ENCODE peak calls at places on chromosomes 3 and 15, in five cellular contexts. Y is heart left ventricle, H is stomach, M is cardiac muscle cell, O is fibroblast of lung. C is an unnamed sample. For H3K4me1, the result is how much of the 10 kb centered on the place peaks cover.

GRCh38 chr15:79828447-79828846 is 68.4 kb downstream of the MTHFS start:
- DNase-seq in O (no peak), Y (no peak), H (no peak), M (no peak), C (no peak)

GRCh38 chr15:89067751-89068150 is 20.5 kb upstream of the ABHD2 start:
- DNase-seq in Y (no peak), M (no peak), H (no peak), O (no peak), C (no peak)

GRCh38 chr3:126911162-126912026 is 71.5 kb upstream of the PLXNA1 start:
- DNase-seq in Y (peak), H (peak), M (peak), O (peak), C (peak)

GRCh38 chr3:195150194-195151118 is 120.5 kb downstream of the XXYLT1 start:
- DNase-seq in M (peak), O (peak), Y (peak), H (peak), C (peak)

GRCh38 chr3:130425484-130425883 is 80.0 kb downstream of the COL6A5 start:
- DNase-seq in H (no peak), M (no peak), Y (no peak), O (no peak), C (no peak)

GRCh38 chr15:90629217-90629616 is 87.9 kb upstream of the BLM start:
- DNase-seq in H (no peak), M (no peak), Y (no peak), O (no peak), C (no peak)

GRCh38 chr3:94619643-94620042 is 556.8 kb downstream of the NSUN3 start:
- DNase-seq in Y (no peak), H (no peak), O (no peak), M (no peak), C (no peak)

GRCh38 chr3:124256599-124256998 is 264.7 kb upstream of the ROPN1 start:
- DNase-seq in O (no peak), H (no peak), M (no peak), Y (no peak), C (no peak)

GRCh38 chr15:36265422-36265821 is 314.0 kb upstream of the CDIN1 start:
- DNase-seq in Y (no peak), H (no peak), O (no peak), M (no peak), C (no peak)

GRCh38 chr3:12115846-12116245 is 42.9 kb downstream of the TIMP4 start:
- DNase-seq in M (no peak), Y (no peak), O (no peak), H (no peak), C (no peak)

GRCh38 chr3:52119056-52119455 is 35.2 kb downstream of the POC1A start:
- DNase-seq in O (peak), H (no peak), M (no peak), Y (peak), C (no peak)

GRCh38 chr3:39990532-39990931 is 181.1 kb downstream of the MYRIP start:
- DNase-seq in Y (no peak), O (peak), H (peak), M (peak), C (peak)

GRCh38 chr3:65245133-65246076 is 557.6 kb upstream of the ADAMTS9 start:
- DNase-seq in O (peak), M (peak), Y (no peak), H (no peak), C (peak)

GRCh38 chr3:151552589-151552988 is 91.7 kb upstream of the IGSF10 start:
- DNase-seq in O (no peak), Y (no peak), M (peak), H (no peak), C (no peak)

GRCh38 chr3:113695426-113695817 is 1.0 kb downstream of the USF3 start:
- DNase-seq in O (peak), Y (no peak), H (no peak), M (peak), C (no peak)

GRCh38 chr15:77836116-77836798 is 203.5 kb upstream of the LINGO1 start:
- DNase-seq in H (no peak), Y (no peak), M (peak), O (peak), C (no peak)

GRCh38 chr3:168977696-168978374 is 685.7 kb downstream of the MECOM start:
- DNase-seq in M (peak), H (no peak), Y (no peak), O (peak), C (no peak)

GRCh38 chr3:29585368-29585767 is 304.5 kb downstream of the RBMS3 start:
- DNase-seq in M (no peak), Y (no peak), H (no peak), O (no peak), C (no peak)

GRCh38 chr3:124760601-124761000 is 30.3 kb downstream of the UMPS start:
- DNase-seq in H (no peak), Y (no peak), M (peak), O (peak), C (no peak)

GRCh38 chr3:61927332-61927731 is 366.0 kb downstream of the PTPRG start:
- DNase-seq in O (peak), M (peak), H (no peak), Y (peak), C (peak)

GRCh38 chr3:45026957-45027356 is 854 bp downstream of the CLEC3B start:
- DNase-seq in Y (peak), M (peak), H (no peak), O (peak), C (no peak)

GRCh38 chr3:58471025-58471887 is 20.6 kb upstream of the KCTD6 start:
- DNase-seq in O (peak), Y (no peak), M (peak), H (no peak), C (no peak)

GRCh38 chr15:39629906-39630305 is 49.0 kb downstream of the THBS1 start:
- DNase-seq in H (no peak), Y (no peak), M (no peak), O (no peak), C (no peak)

GRCh38 chr3:18237251-18238005 is 187.7 kb downstream of the SATB1 start:
- DNase-seq in O (peak), Y (no peak), H (no peak), M (peak), C (no peak)

GRCh38 chr3:177026505-177027277 is 170.6 kb downstream of the TBL1XR1 start:
- DNase-seq in H (no peak), Y (no peak), M (peak), O (peak), C (no peak)

GRCh38 chr15:82845686-82846085 is 36.3 kb downstream of the WHAMM start:
- DNase-seq in O (no peak), H (no peak), Y (no peak), M (no peak), C (no peak)

GRCh38 chr15:90071220-90071807 is 31.0 kb downstream of the IDH2 start:
- DNase-seq in Y (peak), O (peak), M (peak), H (peak), C (peak)

GRCh38 chr3:182308328-182308727 is 485.0 kb upstream of the ATP11B start:
- DNase-seq in M (no peak), H (no peak), O (no peak), Y (no peak), C (no peak)

GRCh38 chr15:43517354-43518072 is at the start of gene MAP1A:
- DNase-seq in M (peak), H (no peak), O (peak), Y (peak), C (peak)

GRCh38 chr15:85618956-85619491 is 175.7 kb downstream of the KLHL25 start:
- DNase-seq in Y (peak), O (peak), M (peak), H (peak), C (peak)

GRCh38 chr15:78035861-78036476 is 41.5 kb downstream of the TBC1D2B start:
- DNase-seq in Y (no peak), H (no peak), M (no peak), O (no peak), C (no peak)

GRCh38 chr15:66399276-66399675 is 12.6 kb downstream of the MAP2K1 start:
- DNase-seq in M (no peak), O (no peak), H (no peak), Y (no peak), C (no peak)

GRCh38 chr15:66163553-66163952 is 90.0 kb downstream of the MEGF11 start:
- DNase-seq in Y (no peak), M (no peak), O (no peak), H (no peak), C (no peak)

GRCh38 chr3:110743202-110743601 is 328.4 kb upstream of the NECTIN3 start:
- DNase-seq in M (no peak), O (no peak), H (no peak), Y (no peak), C (no peak)

GRCh38 chr15:57694264-57694663 is 12.2 kb upstream of the POLR2M start:
- DNase-seq in Y (no peak), O (no peak), H (no peak), M (peak), C (no peak)

GRCh38 chr3:72401005-72401404 is 447.2 kb downstream of the SHQ1 start:
- DNase-seq in Y (no peak), H (no peak), O (no peak), M (no peak), C (no peak)

GRCh38 chr3:150146891-150147761 is 176.4 kb upstream of the PFN2 start:
- DNase-seq in Y (no peak), H (no peak), O (peak), M (peak), C (no peak)
- H3K4me3 ChIP-seq in Y (no peak), H (no peak), O (peak), M (no peak), C (no peak)

DNA sequence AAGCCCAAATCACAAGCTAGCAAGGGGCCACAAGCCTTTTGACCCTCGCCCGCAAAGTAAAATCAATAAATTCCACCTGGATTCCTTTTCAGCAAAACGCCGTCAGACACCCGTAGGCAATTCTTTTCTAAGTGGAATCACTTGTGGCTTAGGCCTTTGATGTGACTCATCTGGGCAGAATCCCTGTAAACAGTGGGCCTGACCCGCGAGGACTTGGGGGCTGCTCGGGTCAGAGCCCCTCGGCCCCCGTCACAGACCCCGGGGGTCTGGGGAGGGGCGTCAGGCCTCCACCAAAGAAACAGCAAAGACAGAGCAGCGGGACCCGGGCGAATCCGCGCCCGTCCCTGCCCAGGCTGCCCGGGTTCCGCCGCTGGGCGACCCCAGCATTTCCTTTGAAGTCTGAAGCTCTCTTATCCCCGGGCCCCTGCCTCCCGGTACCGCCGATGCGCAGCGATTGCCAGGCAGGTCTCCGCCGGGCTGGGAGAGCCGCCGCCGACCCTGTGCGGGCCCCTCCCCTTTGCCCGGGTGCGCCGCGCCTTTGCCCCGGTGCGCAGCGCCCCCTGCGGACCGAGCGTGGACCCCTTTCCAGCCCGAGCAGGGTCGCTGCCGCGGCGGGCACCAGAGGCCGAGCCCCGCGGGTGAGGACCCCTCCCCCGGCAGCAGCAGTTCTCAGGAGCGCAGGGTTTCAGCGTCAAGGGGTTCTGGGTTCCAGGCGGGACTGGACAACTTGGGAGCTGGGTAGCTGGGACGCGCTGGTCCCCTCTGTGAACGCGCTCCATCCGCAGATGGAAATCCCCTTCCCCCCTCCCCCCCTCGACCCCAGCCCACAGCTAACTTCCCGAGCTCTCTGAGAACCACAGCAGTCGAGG is 178.3 kb downstream of the UACA start:
- DNase-seq in O (peak), Y (no peak), M (no peak), H (peak), C (no peak)
- TF ChIP-seq CTCF in O (peak), Y (peak), M (peak), H (peak), C (no peak)

GRCh38 chr15:73601449-73602425 is 31.5 kb downstream of the NPTN start:
- DNase-seq in O (peak), M (peak), H (no peak), Y (peak), C (peak)

GRCh38 chr15:73600413-73601050 is 32.7 kb downstream of the NPTN start:
- DNase-seq in O (no peak), H (no peak), Y (no peak), M (peak), C (no peak)

GRCh38 chr15:73602992-73603391 is 30.2 kb downstream of the NPTN start:
- DNase-seq in Y (no peak), O (no peak), H (no peak), M (no peak), C (no peak)

GRCh38 chr15:73604477-73604876 is 28.7 kb downstream of the NPTN start:
- DNase-seq in H (no peak), O (no peak), M (no peak), Y (no peak), C (no peak)

GRCh38 chr15:73602444-73602843 is 30.7 kb downstream of the NPTN start:
- DNase-seq in M (no peak), O (no peak), Y (no peak), H (no peak), C (no peak)
- H3K4me1 ChIP-seq in M (half or more), O (under half), Y (half or more), H (half or more), C (under half)

DNA sequence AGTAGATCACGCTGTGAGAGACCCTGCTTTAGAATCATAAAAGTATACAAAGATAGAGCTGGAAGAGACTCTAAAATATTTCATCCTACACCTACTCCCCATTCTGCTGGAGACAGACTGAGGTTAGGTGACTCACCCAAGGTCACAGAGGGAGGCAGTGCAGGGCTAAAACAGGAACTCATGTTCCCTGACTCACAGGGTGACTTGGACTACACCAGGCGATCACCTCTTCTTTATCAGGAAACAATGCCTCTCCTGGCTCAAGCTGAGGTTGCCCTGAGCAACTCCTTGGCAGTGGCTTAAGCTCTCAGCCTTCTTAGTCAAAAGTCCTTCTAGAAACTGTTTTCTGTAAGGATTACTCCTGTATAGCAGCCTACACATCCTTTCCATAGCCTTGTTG is 26.4 kb upstream of the TNFAIP8L3 start:
- DNase-seq in O (peak), H (no peak), M (peak), Y (peak), C (peak)
- H3K4me3 ChIP-seq in O (no peak), H (no peak), M (no peak), Y (no peak), C (no peak)

GRCh38 chr3:167835953-167836352 is 100.4 kb downstream of the SERPINI1 start:
- DNase-seq in H (no peak), O (no peak), Y (no peak), M (no peak), C (no peak)

GRCh38 chr3:167835359-167835758 is 99.8 kb downstream of the SERPINI1 start:
- DNase-seq in O (no peak), Y (no peak), H (no peak), M (no peak), C (no peak)

GRCh38 chr3:167840247-167840646 is 104.7 kb downstream of the SERPINI1 start:
- DNase-seq in O (no peak), Y (no peak), H (no peak), M (no peak), C (no peak)

GRCh38 chr3:167839460-167839859 is 103.9 kb downstream of the SERPINI1 start:
- DNase-seq in Y (no peak), O (no peak), M (no peak), H (no peak), C (no peak)

GRCh38 chr3:167837430-167837829 is 101.9 kb downstream of the SERPINI1 start:
- DNase-seq in M (no peak), H (no peak), O (peak), Y (no peak), C (no peak)
- TF ChIP-seq CTCF in M (no peak), H (no peak), O (no peak), Y (peak), C (peak)

GRCh38 chr15:68643216-68643830 is 64.5 kb downstream of the CORO2B start:
- DNase-seq in M (no peak), O (no peak), Y (no peak), H (no peak), C (no peak)

GRCh38 chr15:68642491-68642845 is 63.7 kb downstream of the CORO2B start:
- DNase-seq in Y (no peak), O (peak), M (no peak), H (no peak), C (no peak)

GRCh38 chr15:68639926-68640600 is 61.3 kb downstream of the CORO2B start:
- DNase-seq in H (no peak), Y (no peak), O (peak), M (peak), C (no peak)

GRCh38 chr15:68640791-68641331 is 62.1 kb downstream of the CORO2B start:
- DNase-seq in M (no peak), O (peak), Y (peak), H (no peak), C (peak)

GRCh38 chr15:68641376-68641775 is 62.6 kb downstream of the CORO2B start:
- DNase-seq in H (no peak), M (no peak), O (no peak), Y (no peak), C (no peak)
- H3K4me1 ChIP-seq in H (under half), M (under half), O (half or more), Y (under half), C (under half)

GRCh38 chr3:193774272-193774915 is 181.4 kb downstream of the OPA1 start:
- DNase-seq in O (no peak), M (no peak), Y (no peak), H (no peak), C (no peak)

GRCh38 chr3:193777524-193777923 is 184.5 kb downstream of the OPA1 start:
- DNase-seq in Y (no peak), O (no peak), H (no peak), M (no peak), C (no peak)

GRCh38 chr3:193774916-193775285 is 181.9 kb downstream of the OPA1 start:
- DNase-seq in H (no peak), M (no peak), Y (no peak), O (no peak), C (no peak)

GRCh38 chr3:193776626-193777025 is 183.6 kb downstream of the OPA1 start:
- DNase-seq in H (no peak), Y (no peak), M (no peak), O (no peak), C (no peak)

DNA sequence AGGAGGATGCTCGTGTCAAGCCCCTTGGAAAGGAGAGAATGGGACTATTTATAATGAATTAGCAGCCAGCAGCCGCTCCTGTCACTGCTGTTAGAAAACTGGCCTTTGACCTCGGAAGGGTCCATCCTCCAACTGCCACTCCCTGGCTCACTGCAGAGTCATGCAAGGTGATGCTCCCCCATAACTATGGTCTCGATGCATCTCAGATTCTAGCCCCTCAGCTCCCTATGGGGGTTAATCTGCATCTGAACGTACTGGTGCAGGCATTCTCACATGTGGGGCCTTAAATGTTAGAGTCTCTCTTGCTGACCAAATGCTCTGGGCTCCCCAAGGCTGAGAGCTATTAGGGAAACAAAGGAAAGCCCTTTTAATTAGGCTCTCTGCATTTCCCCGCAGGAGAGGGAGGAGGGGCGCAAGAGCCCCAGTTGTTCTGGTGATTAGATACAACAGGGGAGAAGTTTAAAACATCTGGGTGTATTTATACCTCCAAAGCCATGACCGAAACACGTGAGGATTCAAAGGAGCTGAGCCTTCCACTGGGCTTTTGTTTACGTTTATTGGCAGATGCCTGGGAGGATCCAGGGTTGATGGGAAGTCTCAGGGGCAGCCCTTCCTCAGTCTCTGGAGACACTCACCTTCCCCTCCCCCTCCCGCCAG is 182.5 kb downstream of the OPA1 start:
- DNase-seq in H (no peak), Y (no peak), O (no peak), M (no peak), C (no peak)
- H3K4me3 ChIP-seq in H (no peak), Y (no peak), O (no peak), M (no peak), C (no peak)

GRCh38 chr3:139016430-139017048 is 4.2 kb downstream of the PRR23B start:
- DNase-seq in O (no peak), H (no peak), Y (no peak), M (no peak), C (no peak)

GRCh38 chr3:139024968-139025367 is 4.2 kb upstream of the PRR23B start:
- DNase-seq in H (no peak), M (no peak), Y (no peak), O (no peak), C (no peak)

GRCh38 chr3:139020036-139020867 is 474 bp downstream of the PRR23B start:
- DNase-seq in H (no peak), O (no peak), Y (no peak), M (no peak), C (no peak)

GRCh38 chr3:139020868-139021234 is at the start of gene PRR23B:
- DNase-seq in M (no peak), O (no peak), H (no peak), Y (no peak), C (no peak)
- TF ChIP-seq CTCF in M (no peak), O (no peak), H (no peak), Y (no peak), C (no peak)

C was measured in adrenal gland.